ENCODE peak calls at places on chromosome X, in four cellular contexts. V, D, C and M are unnamed samples.

GRCh38 chrX:24259544-24260240 is 54.2 kb downstream of the SUPT20HL2 start:
- DNase-seq in V (no peak), D (peak), C (peak), M (no peak)

GRCh38 chrX:15797707-15798106 is 7.4 kb downstream of the ZRSR2 start:
- DNase-seq in V (no peak), D (no peak), C (no peak), M (no peak)

GRCh38 chrX:132209527-132209926 is 9.7 kb downstream of the RAP2C start:
- DNase-seq in V (no peak), D (no peak), C (peak), M (no peak)

GRCh38 chrX:13647709-13648212 is 5.2 kb upstream of the TCEANC start:
- DNase-seq in V (peak), D (no peak), C (peak), M (no peak)

GRCh38 chrX:1144293-1144692 is 68.2 kb downstream of the CRLF2 start:
- DNase-seq in V (no peak), D (no peak), C (no peak), M (peak)

GRCh38 chrX:633043-633654 is 2.6 kb downstream of the SHOX start:
- DNase-seq in V (no peak), D (no peak), C (no peak), M (peak)

GRCh38 chrX:154064637-154065435 is 32.7 kb downstream of the MECP2 start:
- DNase-seq in V (no peak), D (peak), C (no peak), M (no peak)

GRCh38 chrX:67674741-67675140 is 130.9 kb downstream of the AR start:
- DNase-seq in V (no peak), D (no peak), C (no peak), M (no peak)

GRCh38 chrX:94662665-94663064 is 988.7 kb downstream of the FAM133A start:
- DNase-seq in V (no peak), D (no peak), C (no peak), M (no peak)

GRCh38 chrX:9635805-9636204 is 129.8 kb downstream of the GPR143 start:
- DNase-seq in V (no peak), D (no peak), C (no peak), M (no peak)

GRCh38 chrX:116667346-116667745 is 204.6 kb upstream of the CT83 start:
- DNase-seq in V (no peak), D (no peak), C (no peak), M (no peak)

GRCh38 chrX:34880656-34881055 is 61.9 kb upstream of the FAM47B start:
- DNase-seq in V (no peak), D (no peak), C (peak), M (no peak)

GRCh38 chrX:39508300-39508692 is 589.5 kb downstream of the BCOR start:
- DNase-seq in V (no peak), D (no peak), C (no peak), M (no peak)

GRCh38 chrX:24396236-24396929 is 35.9 kb downstream of the SUPT20HL1 start:
- DNase-seq in V (no peak), D (peak), C (peak), M (no peak)

GRCh38 chrX:21408776-21409175 is 34.6 kb downstream of the CNKSR2 start:
- DNase-seq in V (no peak), D (no peak), C (no peak), M (no peak)

GRCh38 chrX:149312097-149312496 is 193.0 kb downstream of the IDS start:
- DNase-seq in V (no peak), D (no peak), C (no peak), M (no peak)

GRCh38 chrX:9166566-9166909 is 132.6 kb upstream of the FAM9B start:
- DNase-seq in V (no peak), D (no peak), C (peak), M (no peak)

GRCh38 chrX:107562482-107562881 is 65.8 kb upstream of the PRPS1 start:
- DNase-seq in V (no peak), D (peak), C (peak), M (no peak)

GRCh38 chrX:9148626-9149385 is 114.9 kb upstream of the FAM9B start:
- DNase-seq in V (peak), D (peak), C (peak), M (no peak)

GRCh38 chrX:74187211-74187610 is 116.8 kb upstream of the ZCCHC13 start:
- DNase-seq in V (no peak), D (peak), C (peak), M (no peak)

GRCh38 chrX:132965461-132965860 is 7.0 kb upstream of the HS6ST2 start:
- DNase-seq in V (no peak), D (no peak), C (no peak), M (no peak)

GRCh38 chrX:41381685-41382084 is 47.7 kb downstream of the DDX3X start:
- DNase-seq in V (peak), D (no peak), C (peak), M (no peak)

GRCh38 chrX:2320580-2321327 is 180.0 kb downstream of the DHRSX start:
- DNase-seq in V (no peak), D (peak), C (no peak), M (no peak)

GRCh38 chrX:644304-645023 is 13.9 kb downstream of the SHOX start:
- DNase-seq in V (no peak), D (no peak), C (no peak), M (peak)

GRCh38 chrX:155864655-155865054 is 16.5 kb upstream of the VAMP7 start:
- DNase-seq in V (no peak), D (no peak), C (no peak), M (no peak)

GRCh38 chrX:9611436-9612145 is 146.7 kb downstream of the TBL1X start:
- DNase-seq in V (no peak), D (no peak), C (no peak), M (no peak)

GRCh38 chrX:121562616-121563015 is 515.2 kb downstream of the GLUD2 start:
- DNase-seq in V (no peak), D (no peak), C (no peak), M (no peak)

GRCh38 chrX:123878177-123878576 is 18.3 kb downstream of the XIAP start:
- DNase-seq in V (no peak), D (no peak), C (peak), M (no peak)

GRCh38 chrX:111581086-111581485 is 69.6 kb downstream of the SERTM2 start:
- DNase-seq in V (no peak), D (no peak), C (peak), M (no peak)

GRCh38 chrX:130637591-130637990 is 235.8 kb downstream of the RBMX2 start:
- DNase-seq in V (no peak), D (no peak), C (peak), M (no peak)

GRCh38 chrX:110131031-110131430 is 128.1 kb downstream of the TMEM164 start:
- DNase-seq in V (no peak), D (no peak), C (no peak), M (no peak)

GRCh38 chrX:110119480-110119879 is 116.6 kb downstream of the TMEM164 start:
- DNase-seq in V (no peak), D (no peak), C (no peak), M (no peak)

GRCh38 chrX:110123331-110123782 is 120.4 kb downstream of the TMEM164 start:
- DNase-seq in V (no peak), D (no peak), C (no peak), M (no peak)

GRCh38 chrX:110120025-110120424 is 117.1 kb downstream of the TMEM164 start:
- DNase-seq in V (peak), D (peak), C (no peak), M (no peak)

GRCh38 chrX:110125435-110125834 is 122.5 kb downstream of the TMEM164 start:
- DNase-seq in V (no peak), D (no peak), C (peak), M (no peak)
- TF ChIP-seq CTCF in V (no peak), D (no peak), C (peak), M (peak)

GRCh38 chrX:20397587-20397986 is 130.9 kb upstream of the RPS6KA3 start:
- DNase-seq in V (no peak), D (no peak), C (no peak), M (no peak)
- TF ChIP-seq CTCF in V (no peak), D (no peak), C (no peak), M (no peak)

GRCh38 chrX:10725071-10725470 is 104.7 kb upstream of the MID1 start:
- DNase-seq in V (no peak), D (no peak), C (no peak), M (no peak)
- TF ChIP-seq CTCF in V (no peak), D (no peak), C (peak), M (no peak)

GRCh38 chrX:103183912-103184311 is 31.0 kb upstream of the BEX4 start:
- DNase-seq in V (no peak), D (no peak), C (no peak), M (no peak)

GRCh38 chrX:103187953-103188475 is 26.9 kb upstream of the BEX4 start:
- DNase-seq in V (no peak), D (no peak), C (peak), M (no peak)
- TF ChIP-seq CTCF in V (no peak), D (no peak), C (no peak), M (no peak)

GRCh38 chrX:70554523-70554922 is 109.9 kb downstream of the DLG3 start:
- DNase-seq in V (no peak), D (no peak), C (no peak), M (no peak)

GRCh38 chrX:70554948-70555347 is 110.3 kb downstream of the DLG3 start:
- DNase-seq in V (no peak), D (no peak), C (no peak), M (no peak)

GRCh38 chrX:70553516-70553915 is 108.9 kb downstream of the DLG3 start:
- DNase-seq in V (no peak), D (no peak), C (no peak), M (no peak)

GRCh38 chrX:70552174-70552704 is 107.6 kb downstream of the DLG3 start:
- DNase-seq in V (no peak), D (no peak), C (no peak), M (no peak)

GRCh38 chrX:70554081-70554480 is 109.4 kb downstream of the DLG3 start:
- DNase-seq in V (no peak), D (no peak), C (peak), M (no peak)
- TF ChIP-seq CTCF in V (peak), D (peak), C (no peak), M (peak)

GRCh38 chrX:112731793-112732192 is 52.1 kb upstream of the LHFPL1 start:
- DNase-seq in V (no peak), D (no peak), C (peak), M (no peak)
- TF ChIP-seq CTCF in V (no peak), D (no peak), C (peak), M (peak)